ENCODE peak calls at places on chromosome 6, in eight cellular contexts. J is right cardiac atrium, H is dorsolateral prefrontal cortex, R is tibial nerve, P is heart right ventricle, K is stomach, I is spleen, O is esophagus muscularis mucosa. T is an unnamed sample.
A peak's percentile ranks its signal among the peaks of the same experiment; 100 is the strongest.

GRCh38 chr6:137218473-137218916 is 690 bp downstream of the IFNGR1 start:
- DNase-seq in K (no peak), J (no peak), P (peak; percentile 51), H (no peak), I (no peak), R (peak; percentile 59), O (peak; percentile 93), T (peak; percentile 83)

GRCh38 chr6:12182676-12183075 is 107.5 kb upstream of the EDN1 start:
- DNase-seq in O (no peak), R (no peak), K (no peak), H (no peak), P (no peak), I (no peak), J (no peak), T (no peak)

GRCh38 chr6:21437583-21437982 is 156.0 kb upstream of the SOX4 start:
- DNase-seq in H (no peak), R (no peak), J (no peak), P (no peak), I (no peak), O (no peak), K (no peak), T (no peak)

GRCh38 chr6:150177260-150178246 is 34.7 kb downstream of the PPP1R14C start:
- DNase-seq in R (no peak), P (peak; percentile 52), I (no peak), H (no peak), O (no peak), K (no peak), J (peak; percentile 66), T (peak; percentile 43)

GRCh38 chr6:168155193-168155592 is 76.2 kb upstream of the FRMD1 start:
- DNase-seq in O (peak; percentile 77), J (no peak), K (no peak), H (no peak), P (no peak), R (no peak), I (no peak), T (no peak)

GRCh38 chr6:118464620-118465019 is 83.5 kb upstream of the PLN start:
- DNase-seq in J (no peak), K (no peak), H (no peak), I (no peak), O (no peak), P (no peak), R (no peak), T (no peak)

GRCh38 chr6:136012198-136012884 is 160.8 kb downstream of the PDE7B start:
- DNase-seq in O (no peak), J (no peak), P (no peak), I (no peak), R (no peak), H (no peak), K (no peak), T (peak; percentile 63)

GRCh38 chr6:108108374-108108773 is 33.8 kb upstream of the OSTM1 start:
- DNase-seq in H (no peak), P (no peak), R (no peak), O (no peak), K (no peak), J (no peak), I (no peak), T (no peak)

GRCh38 chr6:96943535-96943934 is 19.0 kb downstream of the KLHL32 start:
- DNase-seq in I (no peak), K (no peak), J (no peak), H (no peak), R (no peak), P (no peak), O (no peak), T (no peak)

GRCh38 chr6:15490242-15491100 is 172.4 kb downstream of the DTNBP1 start:
- DNase-seq in K (no peak), P (no peak), J (no peak), I (no peak), H (no peak), O (no peak), R (no peak), T (no peak)

GRCh38 chr6:73506246-73506645 is 14.6 kb downstream of the EEF1A1 start:
- DNase-seq in K (no peak), O (no peak), H (no peak), I (no peak), J (no peak), R (no peak), P (no peak), T (no peak)

GRCh38 chr6:149936743-149937142 is 5.1 kb upstream of the ULBP2 start:
- DNase-seq in R (no peak), O (no peak), K (no peak), P (no peak), J (no peak), H (no peak), I (no peak), T (no peak)

GRCh38 chr6:21999012-21999528 is 297.8 kb downstream of the PRL start:
- DNase-seq in J (no peak), I (no peak), R (no peak), K (no peak), O (no peak), P (peak; percentile 32), H (no peak), T (peak; percentile 72)

GRCh38 chr6:39530201-39530759 is 194.9 kb downstream of the KIF6 start:
- DNase-seq in P (no peak), R (peak; percentile 40), I (no peak), O (no peak), H (no peak), K (no peak), J (peak; percentile 51), T (no peak)
- H3K4me3 ChIP-seq in P (no peak overlapping the region), R (no peak overlapping the region), I (no peak overlapping the region), O (peak overlapping the region; percentile 1), H (no peak overlapping the region), K (peak overlapping the region; percentile 9), J (no peak overlapping the region), T (peak overlapping the region; percentile 54)

DNA sequence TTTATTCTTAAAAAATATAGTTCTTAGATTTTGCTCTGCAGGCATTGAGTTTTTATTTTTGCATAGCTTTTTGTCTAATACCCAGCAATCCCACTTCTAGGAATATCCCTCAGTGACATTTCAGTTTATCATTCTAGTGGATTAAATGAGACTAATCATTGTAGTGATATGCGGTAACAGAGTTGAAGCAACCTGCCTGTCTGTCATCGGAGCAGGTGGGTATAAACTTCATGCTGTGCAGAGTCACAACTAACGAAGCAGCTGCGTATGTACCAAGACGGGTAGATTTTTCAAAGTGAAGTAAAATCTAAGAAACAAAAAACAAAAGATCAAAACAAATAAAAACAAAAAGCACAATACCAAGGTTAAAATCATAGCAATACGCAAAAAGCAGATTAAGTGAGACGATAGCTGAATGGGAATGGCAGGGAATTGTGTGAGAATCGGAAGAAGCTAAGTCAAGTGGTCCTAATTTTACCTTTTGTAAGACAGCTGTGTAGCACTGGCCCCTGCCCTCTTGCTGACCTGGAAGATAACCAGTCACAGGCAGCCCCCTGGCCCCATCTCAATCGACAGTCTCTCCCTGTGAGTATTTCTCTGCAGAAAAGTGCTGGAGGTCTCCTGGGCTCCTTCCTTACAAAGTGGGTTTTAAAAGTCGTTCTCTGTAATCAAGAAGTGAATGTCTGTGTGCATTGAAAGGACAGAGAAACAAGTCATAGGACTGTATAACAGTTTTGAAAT is 169.2 kb downstream of the OR2B2 start:
- DNase-seq in J (no peak), O (no peak), I (no peak), K (no peak), R (no peak), P (no peak), H (no peak), T (no peak)
- H3K27me3 ChIP-seq in J (no peaks in the 10 kb centered on the region), O (no peaks in the 10 kb centered on the region), I (peaks cover 10% of the 10 kb centered on the region), K (peaks cover 17% of the 10 kb centered on the region), R (peaks cover 64% of the 10 kb centered on the region), P (no peaks in the 10 kb centered on the region), H (peaks cover 49% of the 10 kb centered on the region), T (peaks cover 8% of the 10 kb centered on the region)

GRCh38 chr6:106519460-106520394 is 109.6 kb downstream of the RTN4IP1 start:
- DNase-seq in K (peak; percentile 50), R (no peak), I (peak; percentile 93), O (no peak), P (no peak), H (no peak), J (peak; percentile 52), T (peak; percentile 77)
- H3K27ac ChIP-seq in K (peak overlapping the region; percentile 70), R (peak overlapping the region; percentile 47), I (peak overlapping the region; percentile 97), O (peak overlapping the region; percentile 13), P (peak overlapping the region; percentile 7), H (no peak overlapping the region), J (peak overlapping the region; percentile 50), T (peak overlapping the region; percentile 82)

DNA sequence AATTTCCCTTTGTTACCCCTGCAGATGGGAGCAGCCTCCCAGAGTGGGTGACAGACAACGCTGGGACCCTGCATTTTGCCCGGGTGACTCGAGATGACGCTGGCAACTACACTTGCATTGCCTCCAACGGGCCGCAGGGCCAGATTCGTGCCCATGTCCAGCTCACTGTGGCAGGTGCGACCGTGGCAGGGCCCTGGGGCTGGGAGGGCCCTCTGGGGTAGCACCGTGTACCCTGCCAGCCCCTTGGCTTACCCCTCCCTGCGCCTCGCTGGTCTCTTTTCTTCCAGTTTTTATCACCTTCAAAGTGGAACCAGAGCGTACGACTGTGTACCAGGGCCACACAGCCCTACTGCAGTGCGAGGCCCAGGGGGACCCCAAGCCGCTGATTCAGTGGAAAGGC is 29.4 kb upstream of the SRF start:
- DNase-seq in O (no peak), K (no peak), P (no peak), J (no peak), I (no peak), H (no peak), R (no peak), T (no peak)
- H3K4me3 ChIP-seq in O (no peak overlapping the region), K (no peak overlapping the region), P (no peak overlapping the region), J (no peak overlapping the region), I (no peak overlapping the region), H (no peak overlapping the region), R (no peak overlapping the region), T (no peak overlapping the region)

GRCh38 chr6:6524951-6525350 is 63.6 kb upstream of the LY86 start:
- DNase-seq in J (no peak), K (no peak), H (no peak), O (peak; percentile 82), R (no peak), I (no peak), P (no peak), T (no peak)

GRCh38 chr6:6521961-6522360 is 66.6 kb upstream of the LY86 start:
- DNase-seq in I (no peak), K (no peak), P (no peak), J (peak; percentile 34), O (peak; percentile 86), H (no peak), R (no peak), T (no peak)

GRCh38 chr6:6522709-6523108 is 65.8 kb upstream of the LY86 start:
- DNase-seq in R (no peak), J (no peak), H (peak; percentile 47), O (peak; percentile 60), K (no peak), P (no peak), I (no peak), T (no peak)

GRCh38 chr6:6529275-6529674 is 59.2 kb upstream of the LY86 start:
- DNase-seq in H (no peak), R (no peak), P (no peak), O (peak; percentile 31), K (no peak), I (no peak), J (no peak), T (no peak)

DNA sequence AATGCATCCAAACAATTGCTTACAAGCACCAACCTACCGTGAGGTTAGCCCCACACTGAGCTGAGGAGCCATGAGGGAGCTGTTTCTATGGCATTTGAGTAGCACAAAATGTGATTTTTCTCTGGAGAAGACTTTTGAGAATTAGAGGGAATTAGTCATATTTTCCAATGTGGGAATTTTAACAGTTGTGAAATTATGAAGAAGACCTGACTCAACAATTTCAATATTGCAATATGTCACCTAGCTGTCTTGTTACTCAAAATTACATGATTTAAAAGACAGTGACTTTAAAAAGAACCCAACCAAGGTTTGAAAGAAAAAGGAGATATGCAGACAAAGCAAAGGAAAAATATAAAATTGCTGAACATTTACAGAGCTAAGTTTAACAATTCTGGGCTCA is 62.6 kb upstream of the LY86 start:
- DNase-seq in K (no peak), I (no peak), R (no peak), P (no peak), O (no peak), J (no peak), H (no peak), T (no peak)
- H3K27me3 ChIP-seq in K (no peaks in the 10 kb centered on the region), I (no peaks in the 10 kb centered on the region), R (no peaks in the 10 kb centered on the region), P (no peaks in the 10 kb centered on the region), O (no peaks in the 10 kb centered on the region), J (no peaks in the 10 kb centered on the region), H (no peaks in the 10 kb centered on the region), T (no peaks in the 10 kb centered on the region)